ENCODE peak calls at places on chromosomes 5 and 9, in nine cellular contexts. K, N, W, P, L, I, B, R and C are unnamed samples.

GRCh38 chr9:6686396-6686795 is 40.9 kb upstream of the GLDC start:
- DNase-seq in I (peak; percentile 29), W (no peak), P (no peak), B (no peak), N (no peak), R (no peak), L (no peak), K (peak; percentile 37), C (peak; percentile 68)

GRCh38 chr9:112894699-112895098 is 4.0 kb upstream of the SLC46A2 start:
- DNase-seq in L (no peak), B (no peak), I (no peak), P (no peak), K (no peak), N (no peak), W (no peak), R (no peak), C (no peak)

GRCh38 chr5:3309538-3309937 is 286.1 kb upstream of the IRX1 start:
- DNase-seq in K (no peak), B (no peak), P (no peak), R (no peak), I (no peak), L (no peak), N (no peak), W (no peak), C (no peak)

GRCh38 chr9:17942498-17942897 is 363.6 kb downstream of the SH3GL2 start:
- DNase-seq in P (no peak), N (no peak), R (no peak), B (no peak), I (no peak), K (no peak), L (no peak), W (no peak), C (no peak)

GRCh38 chr5:107769531-107769930 is 98.8 kb upstream of the EFNA5 start:
- DNase-seq in N (no peak), L (no peak), P (no peak), B (no peak), R (no peak), I (no peak), K (no peak), W (no peak), C (no peak)

GRCh38 chr5:66222455-66222854 is 78.4 kb downstream of the SREK1 start:
- DNase-seq in W (no peak), K (no peak), I (no peak), P (no peak), B (no peak), N (peak; percentile 13), L (no peak), R (no peak), C (no peak)

GRCh38 chr5:159002201-159002600 is 97.5 kb downstream of the EBF1 start:
- DNase-seq in L (no peak), R (no peak), N (no peak), I (no peak), W (no peak), K (no peak), B (no peak), P (no peak), C (no peak)

GRCh38 chr9:85528142-85528541 is 213.6 kb downstream of the AGTPBP1 start:
- DNase-seq in P (no peak), W (no peak), I (no peak), B (no peak), N (no peak), K (no peak), L (no peak), R (no peak), C (no peak)

GRCh38 chr9:127131871-127132270 is 9.4 kb upstream of the ANGPTL2 start:
- DNase-seq in P (no peak), L (no peak), K (peak; percentile 92), I (no peak), B (peak; percentile 62), W (no peak), R (no peak), N (no peak), C (peak; percentile 81)

GRCh38 chr9:135515083-135515511 is 6.1 kb upstream of the LCN1 start:
- DNase-seq in W (no peak), R (no peak), B (peak; percentile 77), P (no peak), I (no peak), N (no peak), L (no peak), K (no peak), C (no peak)

GRCh38 chr5:168782172-168782571 is 203.0 kb upstream of the PANK3 start:
- DNase-seq in R (no peak), W (no peak), K (no peak), L (no peak), P (no peak), I (no peak), B (no peak), N (no peak), C (no peak)

GRCh38 chr9:79651251-79651795 is 79.6 kb downstream of the TLE4 start:
- DNase-seq in B (no peak), I (no peak), R (no peak), W (no peak), L (no peak), N (no peak), P (no peak), K (peak; percentile 33), C (no peak)

GRCh38 chr9:14560194-14560593 is 133.0 kb downstream of the ZDHHC21 start:
- DNase-seq in L (no peak), N (peak; percentile 7), W (no peak), P (no peak), R (no peak), K (no peak), I (no peak), B (no peak), C (no peak)

GRCh38 chr9:138083873-138084272 is 206.3 kb downstream of the CACNA1B start:
- DNase-seq in L (no peak), R (no peak), I (no peak), B (no peak), N (no peak), W (no peak), P (no peak), K (no peak), C (no peak)

GRCh38 chr5:36494756-36495637 is 111.4 kb upstream of the SLC1A3 start:
- DNase-seq in I (peak; percentile 34), L (peak; percentile 6), R (no peak), K (no peak), N (no peak), P (no peak), W (no peak), B (no peak), C (peak; percentile 7)

GRCh38 chr9:14043491-14043890 is 270.4 kb downstream of the NFIB start:
- DNase-seq in K (no peak), B (no peak), L (no peak), N (no peak), R (no peak), I (no peak), P (no peak), W (no peak), C (peak; percentile 41)

GRCh38 chr9:96660693-96661248 is 5.7 kb upstream of the PRXL2C start:
- DNase-seq in K (no peak), B (no peak), N (peak; percentile 11), I (no peak), L (no peak), R (no peak), W (no peak), P (no peak), C (no peak)

GRCh38 chr9:76181020-76181641 is 213.1 kb downstream of the RFK start:
- DNase-seq in R (no peak), K (peak; percentile 30), L (no peak), W (no peak), P (no peak), N (no peak), B (no peak), I (no peak), C (peak; percentile 69)

GRCh38 chr5:139391570-139392323 is 2.0 kb upstream of the MZB1 start:
- DNase-seq in N (no peak), P (no peak), L (no peak), I (no peak), B (peak; percentile 80), R (no peak), W (no peak), K (no peak), C (no peak)

GRCh38 chr5:124922255-124922975 is 176.0 kb upstream of the ZNF608 start:
- DNase-seq in W (no peak), L (no peak), K (peak; percentile 10), R (no peak), P (no peak), N (no peak), B (no peak), I (no peak), C (no peak)

GRCh38 chr9:96061293-96061987 is 185.9 kb downstream of the ERCC6L2 start:
- DNase-seq in W (peak; percentile 57), B (no peak), K (peak; percentile 51), L (peak; percentile 55), N (no peak), P (peak; percentile 30), R (peak; percentile 13), I (peak; percentile 63), C (peak; percentile 65)

GRCh38 chr5:58294598-58295298 is 165.1 kb downstream of the PLK2 start:
- DNase-seq in R (no peak), B (no peak), W (no peak), P (no peak), K (no peak), N (peak; percentile 8), I (peak; percentile 11), L (no peak), C (peak; percentile 23)

GRCh38 chr5:10704949-10705621 is 55.9 kb downstream of the DAP start:
- DNase-seq in W (no peak), B (no peak), R (no peak), P (no peak), I (no peak), N (no peak), K (peak; percentile 73), L (no peak), C (peak; percentile 68)

GRCh38 chr9:34929506-34930102 is 28.5 kb upstream of the PHF24 start:
- DNase-seq in L (no peak), K (peak; percentile 18), P (peak; percentile 64), W (peak; percentile 27), I (peak; percentile 43), B (no peak), N (no peak), R (no peak), C (peak; percentile 26)

GRCh38 chr5:145218019-145218418 is 617.1 kb downstream of the PRELID2 start:
- DNase-seq in P (no peak), K (no peak), N (no peak), R (no peak), I (no peak), L (no peak), B (no peak), W (no peak), C (no peak)

GRCh38 chr9:126788046-126788445 is 16.8 kb upstream of the ZBTB43 start:
- DNase-seq in B (no peak), R (no peak), W (no peak), I (no peak), P (no peak), N (no peak), L (no peak), K (peak; percentile 39), C (peak; percentile 25)

GRCh38 chr9:93268551-93269314 is 84.8 kb downstream of the WNK2 start:
- DNase-seq in K (no peak), N (no peak), L (no peak), B (peak; percentile 52), R (no peak), I (no peak), P (no peak), W (no peak), C (no peak)